ENCODE peak calls at places on chromosome 21, in six cellular contexts. U is breast epithelium, M is heart left ventricle, I is K562, E is adrenal gland, X is A549. R is an unnamed sample.
A peak's percentile ranks its signal among the peaks of the same experiment; 100 is the strongest.

GRCh38 chr21:18245493-18245967 is 897 bp downstream of the CHODL start:
- DNase-seq in I (no peak), M (peak; percentile 27), X (no peak), U (no peak), E (no peak), R (no peak)

GRCh38 chr21:29904359-29905282 is 35.2 kb downstream of the GRIK1 start:
- DNase-seq in X (no peak), I (peak; percentile 52), U (no peak), E (no peak), M (no peak), R (no peak)

GRCh38 chr21:36461918-36462486 is 17.9 kb downstream of the CLDN14 start:
- DNase-seq in X (no peak), M (no peak), U (no peak), E (no peak), I (no peak), R (no peak)

GRCh38 chr21:35796834-35797233 is 263.5 kb downstream of the SETD4 start:
- DNase-seq in M (no peak), E (no peak), X (no peak), I (no peak), U (no peak), R (no peak)

GRCh38 chr21:36193200-36193599 is 36.6 kb downstream of the DOP1B start:
- DNase-seq in M (no peak), X (no peak), U (no peak), E (no peak), I (no peak), R (no peak)

GRCh38 chr21:34885636-34886553 is 163.2 kb downstream of the RUNX1 start:
- DNase-seq in X (no peak), E (no peak), I (peak; percentile 38), U (no peak), M (no peak), R (no peak)

GRCh38 chr21:18677632-18678031 is 274.0 kb upstream of the TMPRSS15 start:
- DNase-seq in E (no peak), M (no peak), I (peak; percentile 4), U (no peak), X (no peak), R (no peak)

GRCh38 chr21:42336065-42336464 is 14.7 kb downstream of the TFF2 start:
- DNase-seq in X (no peak), U (no peak), I (no peak), M (no peak), E (no peak), R (no peak)

GRCh38 chr21:36059823-36060158 is 535 bp downstream of the SETD4 start:
- DNase-seq in U (no peak), E (peak; percentile 76), X (no peak), I (peak; percentile 68), M (peak; percentile 49), R (peak; percentile 63)

GRCh38 chr21:31730687-31731111 is 1.2 kb downstream of the SCAF4 start:
- DNase-seq in E (no peak), M (no peak), X (peak; percentile 21), U (no peak), I (peak; percentile 59), R (no peak)

GRCh38 chr21:35367558-35367957 is 318.5 kb upstream of the RUNX1 start:
- DNase-seq in X (no peak), I (no peak), U (no peak), M (no peak), E (no peak), R (no peak)

GRCh38 chr21:29254550-29254949 is 44.2 kb upstream of the BACH1 start:
- DNase-seq in M (no peak), I (no peak), U (no peak), X (no peak), E (no peak), R (no peak)

GRCh38 chr21:46155514-46156377 is at the start of gene FTCD:
- DNase-seq in M (no peak), E (no peak), U (peak; percentile 42), X (no peak), I (no peak), R (no peak)
- TF ChIP-seq POLR2A in M (no peak), E (no peak), U (no peak), X (no peak), I (no peak), R (no peak)

DNA sequence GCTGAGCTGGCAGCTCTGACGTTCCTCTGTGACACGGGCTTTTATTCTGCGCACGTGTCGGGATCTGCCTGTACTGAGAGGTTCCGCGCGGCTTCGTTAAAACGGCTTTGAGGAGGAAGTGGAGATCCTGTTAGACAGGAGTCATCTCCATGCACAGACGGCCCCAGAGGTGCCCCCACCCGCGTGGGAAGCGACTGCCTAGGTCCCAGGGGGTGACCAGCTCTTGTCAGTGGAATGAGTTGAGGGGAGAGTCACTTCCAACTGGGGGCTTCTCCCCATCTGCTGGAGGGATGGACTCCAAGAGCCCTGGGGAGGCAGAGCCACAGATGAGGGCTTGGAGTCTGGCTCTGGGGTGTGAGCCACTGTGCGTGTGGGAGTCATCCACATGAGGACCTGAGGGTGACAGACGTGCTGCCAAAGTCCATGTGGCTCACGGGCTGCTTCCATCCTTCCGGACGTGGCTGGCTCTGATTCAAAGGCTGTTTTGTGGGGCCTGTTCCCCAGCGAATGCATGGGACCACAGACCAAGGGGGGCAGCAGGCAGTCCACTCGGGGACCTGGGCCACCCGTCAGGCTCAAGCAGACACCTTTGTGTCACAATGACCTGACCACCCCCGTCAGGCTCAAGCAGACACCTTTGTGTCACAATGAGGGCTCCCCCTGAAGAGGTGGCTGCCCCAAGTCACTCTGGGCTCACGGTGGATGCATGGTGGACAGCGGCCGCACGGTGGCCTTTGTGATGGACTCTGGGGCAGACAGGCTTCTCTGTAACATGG is 26.8 kb downstream of the PTTG1IP start:
- DNase-seq in X (no peak), E (peak; percentile 64), M (peak; percentile 59), U (peak; percentile 62), I (peak; percentile 65), R (no peak)
- TF ChIP-seq POLR2A in X (no peak), E (no peak), M (no peak), U (no peak), I (no peak), R (no peak)

GRCh38 chr21:43696214-43696613 is 22.7 kb upstream of the PDXK start:
- DNase-seq in U (no peak), I (no peak), E (no peak), M (no peak), X (no peak), R (no peak)
- TF ChIP-seq POLR2A in U (no peak), I (no peak), E (no peak), M (no peak), X (no peak), R (no peak)

GRCh38 chr21:33231526-33231925 is 1.8 kb downstream of the IFNAR2 start:
- DNase-seq in E (no peak), X (no peak), I (no peak), U (no peak), M (no peak), R (no peak)
- TF ChIP-seq POLR2A in E (no peak), X (no peak), I (no peak), U (no peak), M (no peak), R (no peak)

DNA sequence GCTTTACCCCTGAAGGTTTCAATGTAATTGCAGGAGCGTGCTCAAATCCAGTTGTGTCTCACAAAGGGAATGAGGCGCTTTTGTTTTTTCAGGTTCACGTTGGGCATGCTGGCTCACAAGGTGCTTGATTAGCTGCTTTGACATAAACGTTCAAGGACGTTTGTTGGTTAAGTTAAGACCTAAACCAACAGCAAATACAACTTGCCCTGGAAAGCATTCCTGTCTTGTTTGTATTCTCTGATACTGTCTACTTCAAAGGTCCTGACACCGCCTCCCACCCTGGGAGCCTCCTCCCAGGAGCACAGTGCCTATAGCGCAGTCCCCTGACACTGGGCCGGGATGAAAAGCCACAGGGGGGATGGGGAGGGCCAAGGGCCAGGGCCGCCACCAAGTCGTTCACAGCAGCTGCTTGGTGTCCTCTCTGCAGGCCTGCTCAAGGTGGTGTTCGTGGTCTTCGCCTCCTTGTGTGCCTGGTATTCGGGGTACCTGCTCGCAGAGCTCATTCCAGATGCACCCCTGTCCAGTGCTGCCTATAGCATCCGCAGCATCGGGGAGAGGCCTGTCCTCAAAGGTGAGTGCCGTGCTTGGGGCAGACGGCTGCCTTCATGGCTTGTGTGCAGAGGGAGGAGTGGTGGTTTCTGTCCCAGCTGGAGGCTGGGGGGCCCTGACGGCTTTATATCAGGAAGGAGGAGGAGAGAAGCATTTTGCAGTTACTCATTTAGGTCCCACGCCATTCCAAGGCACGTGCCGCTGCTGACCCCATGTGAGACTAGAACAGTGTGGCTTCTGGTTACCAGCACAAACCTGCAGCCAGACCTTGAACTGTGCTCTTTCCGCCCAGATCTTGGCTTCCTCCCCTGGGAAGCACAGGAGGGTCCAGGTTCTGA is 6.1 kb downstream of the FAM3B start:
- DNase-seq in E (no peak), X (no peak), U (no peak), I (no peak), M (no peak), R (no peak)
- TF ChIP-seq POLR2A in E (no peak), X (no peak), U (no peak), I (no peak), M (no peak), R (no peak)

GRCh38 chr21:37563641-37564340 is 197.2 kb downstream of the DYRK1A start:
- DNase-seq in M (peak; percentile 97), U (peak; percentile 89), X (peak; percentile 93), E (peak; percentile 97), I (peak; percentile 98), R (peak; percentile 86)
- TF ChIP-seq POLR2A in M (peak; percentile 85), U (peak; percentile 22), X (peak; percentile 76), E (peak; percentile 91), I (peak; percentile 87), R (peak; percentile 89)